ENCODE peak calls at places on chromosomes 11 and 22, in four cellular contexts. S is HepG2, T is K562, E is SK-N-SH. Q is an unnamed sample.
A peak's percentile ranks its signal among the peaks of the same experiment; 100 is the strongest.

GRCh38 chr11:33668468-33668825 is 32.2 kb downstream of the C11orf91 start:
- DNase-seq in S (no peak), T (no peak), E (no peak), Q (no peak)

GRCh38 chr22:27238935-27239510 is 562.5 kb downstream of the MN1 start:
- DNase-seq in S (no peak), T (peak; percentile 12), E (peak; percentile 87), Q (peak; percentile 97)

GRCh38 chr11:20933958-20934357 is 264.6 kb downstream of the NELL1 start:
- DNase-seq in S (no peak), T (no peak), E (no peak), Q (no peak)

GRCh38 chr11:132858203-132858602 is 674.1 kb downstream of the OPCML start:
- DNase-seq in S (no peak), T (no peak), E (no peak), Q (peak; percentile 55)

GRCh38 chr11:43955381-43956118 is 13.1 kb downstream of the C11orf96 start:
- DNase-seq in S (no peak), T (no peak), E (no peak), Q (peak; percentile 10)

GRCh38 chr11:134625151-134625550 is 213.1 kb upstream of the B3GAT1 start:
- DNase-seq in S (no peak), T (no peak), E (no peak), Q (no peak)

GRCh38 chr22:47822459-47822858 is 1060.0 kb downstream of the TBC1D22A start:
- DNase-seq in S (no peak), T (no peak), E (no peak), Q (no peak)

GRCh38 chr11:69696749-69697488 is 6.9 kb downstream of the FGF19 start:
- DNase-seq in S (no peak), T (no peak), E (no peak), Q (no peak)

GRCh38 chr11:33157103-33158027 is 3.9 kb downstream of the CSTF3 start:
- DNase-seq in S (no peak), T (no peak), E (no peak), Q (no peak)

GRCh38 chr22:22032099-22032905 is 49.7 kb upstream of the TOP3B start:
- DNase-seq in S (no peak), T (no peak), E (no peak), Q (no peak)

GRCh38 chr11:103170865-103171264 is 61.6 kb downstream of the DYNC2H1 start:
- DNase-seq in S (no peak), T (no peak), E (no peak), Q (peak; percentile 61)

GRCh38 chr11:19980957-19981669 is 179.2 kb downstream of the DBX1 start:
- DNase-seq in S (peak; percentile 40), T (peak; percentile 29), E (peak; percentile 21), Q (peak; percentile 74)

GRCh38 chr11:101003468-101003867 is 126.1 kb downstream of the PGR start:
- DNase-seq in S (peak; percentile 9), T (no peak), E (peak; percentile 1), Q (no peak)

GRCh38 chr11:33778682-33779081 is 4.4 kb upstream of the FBXO3 start:
- DNase-seq in S (no peak), T (no peak), E (peak; percentile 67), Q (peak; percentile 83)

GRCh38 chr11:45383229-45383628 is 97.1 kb upstream of the SYT13 start:
- DNase-seq in S (no peak), T (no peak), E (no peak), Q (no peak)

GRCh38 chr11:131099013-131099412 is 182.7 kb upstream of the SNX19 start:
- DNase-seq in S (peak; percentile 75), T (no peak), E (no peak), Q (peak; percentile 77)

GRCh38 chr22:32561163-32561562 is 86.6 kb downstream of the FBXO7 start:
- DNase-seq in S (no peak), T (no peak), E (no peak), Q (no peak)

GRCh38 chr11:47225552-47226137 is 10.9 kb downstream of the DDB2 start:
- DNase-seq in S (no peak), T (no peak), E (no peak), Q (peak; percentile 64)

GRCh38 chr11:117884994-117885393 is 8.5 kb upstream of the FXYD6 start:
- DNase-seq in S (no peak), T (no peak), E (no peak), Q (peak; percentile 21)

GRCh38 chr11:1830500-1831223 is 4.1 kb upstream of the SYT8 start:
- DNase-seq in S (peak; percentile 74), T (no peak), E (peak; percentile 40), Q (no peak)

GRCh38 chr22:48362736-48363404 is 1464.8 kb downstream of the BRD1 start:
- DNase-seq in S (no peak), T (no peak), E (no peak), Q (no peak)

GRCh38 chr11:100546714-100547113 is 140.4 kb upstream of the ARHGAP42 start:
- DNase-seq in S (no peak), T (no peak), E (no peak), Q (peak; percentile 28)

GRCh38 chr11:74182635-74183034 is 11.5 kb downstream of the PPME1 start:
- DNase-seq in S (no peak), T (no peak), E (no peak), Q (peak; percentile 25)

GRCh38 chr11:74185285-74185684 is 14.2 kb downstream of the PPME1 start:
- DNase-seq in S (no peak), T (no peak), E (no peak), Q (no peak)

GRCh38 chr11:74185695-74186094 is 14.6 kb downstream of the PPME1 start:
- DNase-seq in S (no peak), T (no peak), E (no peak), Q (peak; percentile 83)
- TF ChIP-seq MXI1 in S (no peak), T (no peak), E (no peak), Q (no peak)

GRCh38 chr22:49979587-49980264 is 19.2 kb downstream of the PIM3 start:
- DNase-seq in S (peak; percentile 62), T (peak; percentile 45), E (peak; percentile 64), Q (no peak)
- TF ChIP-seq MXI1 in S (no peak), T (no peak), E (no peak), Q (no peak)

GRCh38 chr22:43449831-43450225 is 38.0 kb downstream of the MPPED1 start:
- DNase-seq in S (no peak), T (no peak), E (no peak), Q (no peak)

GRCh38 chr22:43448048-43448447 is 36.2 kb downstream of the MPPED1 start:
- DNase-seq in S (no peak), T (no peak), E (no peak), Q (no peak)

GRCh38 chr22:43446881-43447280 is 35.1 kb downstream of the MPPED1 start:
- DNase-seq in S (no peak), T (no peak), E (no peak), Q (no peak)

GRCh38 chr22:43451651-43452050 is 39.8 kb downstream of the MPPED1 start:
- DNase-seq in S (no peak), T (no peak), E (no peak), Q (no peak)

DNA sequence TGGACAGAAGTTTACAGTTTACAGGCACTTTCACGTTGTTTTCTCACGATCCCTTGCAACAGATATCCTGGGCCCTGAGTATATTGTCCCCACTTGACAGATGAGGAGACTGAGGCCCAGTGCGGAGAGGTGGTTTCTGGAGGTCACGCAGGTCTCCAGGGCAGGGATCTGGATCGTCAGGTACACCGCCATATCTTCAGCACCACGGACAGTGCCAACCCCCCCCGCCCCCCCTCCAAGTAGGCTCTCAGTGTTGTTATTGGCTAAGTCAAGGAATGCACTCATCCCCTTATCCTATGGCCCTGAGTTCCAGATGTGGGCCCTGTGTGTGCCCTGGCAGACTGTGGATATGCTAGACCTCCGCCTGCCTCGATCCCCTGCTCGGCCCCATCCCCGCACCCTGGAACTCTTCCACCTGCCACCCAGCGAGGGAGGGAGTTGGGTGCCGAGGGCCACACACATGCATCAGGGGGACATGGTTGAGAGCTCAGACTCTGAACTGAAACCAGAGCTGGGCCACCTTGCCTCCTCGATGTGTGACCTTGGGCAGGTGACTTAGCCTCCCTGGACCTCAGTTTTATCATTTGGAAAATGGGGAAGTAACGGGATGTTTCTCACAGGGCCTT is 37.5 kb downstream of the MPPED1 start:
- DNase-seq in S (no peak), T (peak; percentile 70), E (no peak), Q (no peak)
- TF ChIP-seq MXI1 in S (no peak), T (no peak), E (no peak), Q (no peak)

DNA sequence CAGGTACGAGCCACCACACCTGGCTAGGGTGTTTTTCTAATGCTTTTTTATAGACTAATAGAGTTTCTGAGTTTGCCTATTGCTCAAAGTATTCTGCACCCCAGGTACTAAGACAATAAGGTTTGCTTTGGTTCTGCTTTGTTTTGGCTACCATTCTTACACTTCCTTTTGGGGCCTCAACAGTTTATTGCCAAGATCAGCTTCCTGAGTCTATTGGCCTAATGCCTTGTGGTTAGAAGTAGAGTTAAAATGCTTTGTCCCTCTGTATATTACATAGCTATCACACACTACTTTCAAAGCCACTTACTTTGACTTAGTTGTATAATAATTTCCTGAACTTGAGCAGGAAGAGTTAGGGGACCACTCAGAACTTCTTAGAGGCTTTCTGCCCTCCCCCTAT is 96.5 kb downstream of the DLG2 start:
- DNase-seq in S (no peak), T (no peak), E (no peak), Q (no peak)
- TF ChIP-seq MXI1 in S (no peak), T (no peak), E (no peak), Q (no peak)

GRCh38 chr11:86671386-86672006 is 920 bp downstream of the ME3 start:
- DNase-seq in S (no peak), T (no peak), E (no peak), Q (no peak)
- TF ChIP-seq MXI1 in S (no peak), T (no peak), E (no peak), Q (no peak)

GRCh38 chr11:113475160-113475761 is at the start of gene DRD2:
- DNase-seq in S (no peak), T (peak; percentile 62), E (peak; percentile 86), Q (no peak)
- TF ChIP-seq MXI1 in S (no peak), T (no peak), E (no peak), Q (no peak)

GRCh38 chr11:112794321-112794720 is 166.9 kb upstream of the NCAM1 start:
- DNase-seq in S (no peak), T (no peak), E (no peak), Q (no peak)
- TF ChIP-seq MXI1 in S (no peak), T (no peak), E (no peak), Q (no peak)

Q was measured in IMR-90.